ENCODE peak calls at places on chromosome 22, in four cellular contexts. Y is breast epithelium, R is AG09309, N is astrocyte of the cerebellum. F is an unnamed sample.

GRCh38 chr22:17269224-17269606 is 50.0 kb upstream of the ADA2 start:
- DNase-seq in Y (no peak), R (no peak), N (no peak), F (no peak)

GRCh38 chr22:45551310-45552016 is 48.8 kb downstream of the FBLN1 start:
- DNase-seq in Y (peak), R (no peak), N (no peak), F (no peak)

GRCh38 chr22:40654522-40655167 is 18.1 kb upstream of the MRTFA start:
- DNase-seq in Y (peak), R (peak), N (no peak), F (peak)

GRCh38 chr22:31278643-31279326 is 13.5 kb downstream of the PIK3IP1 start:
- DNase-seq in Y (peak), R (no peak), N (no peak), F (no peak)

GRCh38 chr22:18063311-18063710 is 14.5 kb upstream of the PEX26 start:
- DNase-seq in Y (peak), R (no peak), N (no peak), F (no peak)

GRCh38 chr22:27512283-27512761 is 289.2 kb downstream of the MN1 start:
- DNase-seq in Y (peak), R (peak), N (peak), F (peak)

GRCh38 chr22:23232094-23232905 is 52.0 kb downstream of the BCR start:
- DNase-seq in Y (no peak), R (no peak), N (no peak), F (no peak)

GRCh38 chr22:29079218-29079901 is 6.5 kb downstream of the KREMEN1 start:
- DNase-seq in Y (no peak), R (no peak), N (peak), F (no peak)

GRCh38 chr22:38941488-38941987 is 15.9 kb upstream of the APOBEC3A start:
- DNase-seq in Y (peak), R (no peak), N (no peak), F (no peak)

GRCh38 chr22:39898997-39899396 is 1.9 kb upstream of the GRAP2 start:
- DNase-seq in Y (no peak), R (no peak), N (no peak), F (peak)

GRCh38 chr22:45696227-45696626 is 24.6 kb downstream of the ATXN10 start:
- DNase-seq in Y (no peak), R (no peak), N (no peak), F (no peak)

GRCh38 chr22:35578836-35579575 is 38.1 kb downstream of the MB start:
- DNase-seq in Y (no peak), R (no peak), N (no peak), F (no peak)

GRCh38 chr22:37619991-37620390 is 11.4 kb downstream of the GGA1 start:
- DNase-seq in Y (no peak), R (no peak), N (no peak), F (no peak)

GRCh38 chr22:19059481-19060278 is 62.5 kb downstream of the DGCR2 start:
- DNase-seq in Y (no peak), R (no peak), N (no peak), F (no peak)

GRCh38 chr22:45891996-45892621 is 84.9 kb downstream of the WNT7B start:
- DNase-seq in Y (no peak), R (no peak), N (no peak), F (no peak)

GRCh38 chr22:32590556-32590955 is 115.9 kb downstream of the FBXO7 start:
- DNase-seq in Y (no peak), R (peak), N (no peak), F (peak)

GRCh38 chr22:36986242-36986821 is 32.9 kb downstream of the TST start:
- DNase-seq in Y (no peak), R (no peak), N (no peak), F (no peak)

GRCh38 chr22:31950226-31950625 is 5.9 kb downstream of the YWHAH start:
- DNase-seq in Y (no peak), R (no peak), N (no peak), F (no peak)

GRCh38 chr22:39363751-39364484 is 14.1 kb downstream of the SYNGR1 start:
- DNase-seq in Y (no peak), R (no peak), N (no peak), F (peak)

GRCh38 chr22:23704829-23705228 is 14.0 kb downstream of the RGL4 start:
- DNase-seq in Y (no peak), R (no peak), N (no peak), F (no peak)

GRCh38 chr22:30211124-30211820 is 35.3 kb downstream of the LIF start:
- DNase-seq in Y (no peak), R (no peak), N (no peak), F (no peak)
- TF ChIP-seq CTCF in Y (no peak), R (no peak), N (no peak), F (no peak)

DNA sequence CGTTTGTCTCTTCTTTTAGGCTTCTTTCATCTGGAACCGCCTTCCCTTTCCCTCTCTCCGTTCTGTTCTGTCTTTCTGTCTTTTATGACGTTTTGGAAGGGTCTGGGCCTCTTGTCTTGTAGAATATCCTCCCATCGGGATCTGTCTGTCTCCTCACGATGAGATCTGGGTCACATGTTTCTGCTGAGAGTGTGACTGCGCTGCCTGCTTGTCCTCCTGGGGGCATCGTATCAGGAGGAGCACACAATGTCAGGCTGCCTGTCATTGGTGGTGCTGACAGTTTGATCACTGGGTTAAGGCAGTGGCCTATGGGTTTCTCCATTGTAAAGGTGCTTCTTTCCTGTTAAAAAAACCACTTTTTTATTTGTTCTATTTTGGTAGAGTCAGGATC is 60.4 kb upstream of the PARVG start:
- DNase-seq in Y (no peak), R (no peak), N (no peak), F (no peak)
- H3K4me3 ChIP-seq in Y (no peak), R (no peak), N (no peak), F (no peak)

DNA sequence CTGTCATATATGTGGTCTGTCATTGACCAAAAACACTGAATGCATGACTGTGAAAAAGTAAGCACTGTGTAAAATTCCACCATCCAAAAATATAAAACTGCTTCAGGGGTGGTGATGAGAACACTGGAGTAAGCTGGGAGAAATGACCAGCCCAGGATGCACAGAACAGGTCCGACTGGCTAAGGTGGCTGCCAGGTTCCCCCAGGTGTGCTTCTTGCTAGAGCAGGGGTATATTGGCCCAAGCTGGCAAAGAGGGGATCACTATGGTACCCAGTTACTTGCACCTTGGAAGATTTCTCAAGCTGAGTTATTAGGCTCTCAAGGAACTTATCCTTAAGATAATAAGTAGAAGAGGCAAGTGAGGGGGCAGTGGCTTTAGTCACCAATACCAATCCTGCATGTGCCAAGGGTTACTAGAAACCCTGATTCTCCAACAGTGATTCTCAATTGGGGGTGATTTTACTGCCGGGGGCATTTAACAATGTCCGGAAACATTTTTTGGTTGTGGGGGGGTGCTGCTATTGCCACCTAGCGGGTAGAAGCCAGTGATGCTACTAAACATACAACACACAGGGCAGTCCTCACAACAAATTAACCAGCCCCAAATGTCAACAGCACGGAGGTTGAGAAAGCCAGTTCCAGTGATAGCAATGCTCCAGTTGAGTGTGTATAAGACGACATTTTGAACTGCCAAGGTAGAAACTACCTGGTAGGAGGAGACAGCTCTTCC is 15.7 kb downstream of the SNU13 start:
- DNase-seq in Y (no peak), R (no peak), N (no peak), F (no peak)
- TF ChIP-seq CTCF in Y (no peak), R (peak), N (peak), F (peak)

GRCh38 chr22:24806663-24807001 is 621 bp downstream of the SGSM1 start:
- DNase-seq in Y (no peak), R (no peak), N (no peak), F (no peak)
- H3K4me3 ChIP-seq in Y (peak), R (no peak), N (no peak), F (peak)

GRCh38 chr22:34115722-34116121 is 195.4 kb upstream of the LARGE1 start:
- DNase-seq in Y (no peak), R (no peak), N (no peak), F (no peak)
- TF ChIP-seq CTCF in Y (no peak), R (no peak), N (no peak), F (no peak)

GRCh38 chr22:43867839-43868652 is 5.7 kb upstream of the SULT4A1 start:
- DNase-seq in Y (no peak), R (no peak), N (peak), F (peak)
- H3K4me3 ChIP-seq in Y (no peak), R (no peak), N (no peak), F (no peak)

GRCh38 chr22:48825802-48826520 is 1001.7 kb downstream of the BRD1 start:
- DNase-seq in Y (no peak), R (no peak), N (no peak), F (no peak)
- TF ChIP-seq CTCF in Y (no peak), R (no peak), N (no peak), F (no peak)

DNA sequence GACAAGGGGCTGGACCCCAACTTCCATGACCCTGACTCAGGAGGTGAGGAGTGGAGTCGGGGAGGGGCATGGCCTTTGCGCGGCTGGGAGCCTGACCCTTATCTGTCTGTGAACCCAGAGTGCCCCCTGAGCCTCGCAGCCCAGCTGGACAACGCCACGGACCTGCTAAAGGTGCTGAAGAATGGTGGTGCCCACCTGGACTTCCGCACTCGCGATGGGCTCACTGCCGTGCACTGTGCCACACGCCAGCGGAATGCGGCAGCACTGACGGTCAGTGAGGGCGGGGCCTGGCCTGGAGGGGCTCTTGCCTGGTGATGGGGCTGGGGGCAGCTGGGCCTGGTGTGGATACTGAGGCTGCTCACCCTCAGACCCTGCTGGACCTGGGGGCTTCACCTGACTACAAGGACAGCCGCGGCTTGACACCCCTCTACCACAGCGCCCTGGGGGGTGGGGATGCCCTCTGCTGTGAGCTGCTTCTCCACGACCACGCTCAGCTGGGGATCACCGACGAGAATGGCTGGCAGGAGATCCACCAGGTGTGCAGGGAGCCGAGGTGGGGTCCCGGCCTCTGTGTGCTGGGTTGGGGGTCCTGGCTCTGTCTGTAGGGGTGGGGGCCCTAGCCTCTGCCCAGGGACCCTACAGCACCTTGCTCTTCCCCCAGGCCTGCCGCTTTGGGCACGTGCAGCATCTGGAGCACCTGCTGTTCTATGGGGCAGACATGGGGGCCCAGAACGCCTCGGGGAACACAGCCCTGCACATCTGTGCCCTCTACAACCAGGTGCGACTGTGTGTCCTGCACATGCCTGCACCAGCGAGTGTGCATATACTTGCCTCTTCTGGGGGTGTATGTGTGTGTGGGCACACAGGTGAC is 6.3 kb downstream of the SHANK3 start:
- DNase-seq in Y (no peak), R (no peak), N (no peak), F (no peak)
- H3K4me3 ChIP-seq in Y (peak), R (no peak), N (no peak), F (no peak)

GRCh38 chr22:49112176-49112575 is 715.5 kb downstream of the BRD1 start:
- DNase-seq in Y (no peak), R (no peak), N (no peak), F (no peak)
- TF ChIP-seq CTCF in Y (no peak), R (no peak), N (no peak), F (no peak)

DNA sequence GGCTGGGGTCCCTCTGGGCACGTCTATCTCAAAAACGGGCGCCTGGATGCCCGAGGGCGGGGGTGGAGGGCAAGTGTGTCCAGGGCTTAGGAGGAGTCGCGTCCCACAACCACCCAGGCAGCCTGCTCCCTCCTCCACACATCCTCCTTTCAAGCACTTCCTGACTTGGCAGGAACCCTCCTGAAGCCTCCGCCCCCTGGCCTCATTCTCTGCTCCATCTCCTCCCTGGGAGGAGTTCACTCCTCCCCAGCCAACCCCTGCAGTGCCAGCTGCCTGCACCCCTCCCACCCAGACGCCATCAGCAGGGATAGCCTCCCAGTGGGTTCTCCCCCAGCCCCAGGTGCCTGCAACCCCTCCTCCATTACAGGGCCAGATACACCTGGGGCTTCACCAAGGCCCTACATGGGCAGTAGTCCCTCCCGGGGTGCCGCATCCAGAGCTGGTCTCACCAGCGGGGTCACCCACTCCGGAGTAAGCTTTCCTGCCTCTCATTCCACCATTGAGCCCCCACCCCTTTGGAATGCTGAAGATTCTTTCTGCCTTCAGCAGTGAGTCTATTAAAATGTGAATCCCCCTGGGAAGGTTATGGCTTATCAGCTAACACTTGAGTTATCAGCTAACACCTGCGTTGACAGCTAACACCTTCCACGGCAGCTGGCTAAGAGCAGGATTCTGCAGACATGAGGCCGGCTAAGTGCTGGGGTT is 24.4 kb downstream of the RTN4R start:
- DNase-seq in Y (peak), R (peak), N (peak), F (peak)
- H3K4me3 ChIP-seq in Y (peak), R (no peak), N (no peak), F (no peak)